ENCODE peak calls at places on chromosomes 12 and 14, in eight cellular contexts. A, T, X, R, V, I, H and N are unnamed samples.
A peak's percentile ranks its signal among the peaks of the same experiment; 100 is the strongest.

GRCh38 chr14:95267306-95267705 is 52.4 kb downstream of the CLMN start:
- DNase-seq in X (no peak), I (no peak), T (no peak), H (no peak), R (no peak), V (no peak), A (no peak), N (no peak)

GRCh38 chr12:123264642-123265041 is 7.0 kb downstream of the CDK2AP1 start:
- DNase-seq in V (no peak), A (no peak), H (no peak), I (no peak), X (peak; percentile 91), R (peak; percentile 22), T (no peak), N (no peak)

GRCh38 chr12:65215449-65215848 is 46.1 kb downstream of the LEMD3 start:
- DNase-seq in R (no peak), X (no peak), V (no peak), H (no peak), T (no peak), I (no peak), A (no peak), N (no peak)

GRCh38 chr12:65556676-65557424 is 267.4 kb upstream of the HMGA2 start:
- DNase-seq in V (peak; percentile 85), T (peak; percentile 93), H (peak; percentile 79), R (peak; percentile 73), X (peak; percentile 98), I (peak; percentile 86), A (peak; percentile 77), N (peak; percentile 68)

GRCh38 chr12:109460538-109460937 is 16.6 kb downstream of the KCTD10 start:
- DNase-seq in A (no peak), H (no peak), T (peak; percentile 74), V (no peak), R (peak; percentile 47), X (peak; percentile 59), I (no peak), N (no peak)

GRCh38 chr12:123762715-123763052 is 583 bp downstream of the DNAH10 start:
- DNase-seq in A (no peak), V (no peak), X (no peak), I (no peak), T (no peak), H (no peak), R (no peak), N (no peak)

GRCh38 chr12:89273525-89273924 is 78.8 kb downstream of the DUSP6 start:
- DNase-seq in A (no peak), T (no peak), I (no peak), R (no peak), V (no peak), H (no peak), X (no peak), N (no peak)

GRCh38 chr12:111359914-111360276 is 9.0 kb downstream of the PHETA1 start:
- DNase-seq in R (no peak), X (no peak), A (no peak), I (no peak), V (no peak), H (no peak), T (no peak), N (no peak)

GRCh38 chr12:4268549-4269181 is 4.9 kb upstream of the CCND2 start:
- DNase-seq in T (no peak), V (no peak), H (no peak), X (no peak), A (no peak), R (no peak), I (no peak), N (no peak)

GRCh38 chr12:53482626-53483165 is 16.6 kb downstream of the MAP3K12 start:
- DNase-seq in I (no peak), X (peak; percentile 71), T (no peak), R (peak; percentile 39), A (no peak), V (no peak), H (no peak), N (no peak)

GRCh38 chr12:64923536-64923935 is 99.1 kb downstream of the TBC1D30 start:
- DNase-seq in T (no peak), I (no peak), R (no peak), X (no peak), A (no peak), H (no peak), V (no peak), N (no peak)

GRCh38 chr14:92973798-92974372 is 50.9 kb downstream of the CHGA start:
- DNase-seq in H (no peak), X (no peak), V (no peak), R (no peak), I (no peak), T (no peak), A (no peak), N (peak; percentile 55)

GRCh38 chr12:48022676-48023385 is 18.6 kb upstream of the COL2A1 start:
- DNase-seq in X (peak; percentile 71), A (no peak), V (no peak), I (no peak), T (no peak), R (no peak), H (no peak), N (no peak)

GRCh38 chr12:48023386-48023785 is 19.1 kb upstream of the COL2A1 start:
- DNase-seq in I (no peak), H (peak; percentile 57), X (peak; percentile 89), A (no peak), T (no peak), V (no peak), R (no peak), N (no peak)

GRCh38 chr12:48022180-48022521 is 17.9 kb upstream of the COL2A1 start:
- DNase-seq in V (no peak), R (no peak), I (no peak), A (no peak), X (no peak), T (no peak), H (no peak), N (no peak)

GRCh38 chr12:48019639-48020265 is 15.5 kb upstream of the COL2A1 start:
- DNase-seq in A (no peak), I (no peak), T (no peak), R (no peak), X (no peak), H (no peak), V (no peak), N (no peak)

GRCh38 chr12:48021485-48022179 is 17.4 kb upstream of the COL2A1 start:
- DNase-seq in X (peak; percentile 97), I (no peak), R (no peak), T (no peak), H (no peak), A (no peak), V (no peak), N (peak; percentile 43)
- H3K27me3 ChIP-seq in X (peaks cover 75% of the 10 kb centered on the region), I (peaks cover 11% of the 10 kb centered on the region), R (no peaks in the 10 kb centered on the region), T (no peaks in the 10 kb centered on the region), H (peaks cover 33% of the 10 kb centered on the region), A (peaks cover 30% of the 10 kb centered on the region), V (peaks cover 70% of the 10 kb centered on the region), N (peaks cover 15% of the 10 kb centered on the region)

GRCh38 chr12:113155641-113156040 is 6.1 kb downstream of the CFAP73 start:
- DNase-seq in H (no peak), V (no peak), R (no peak), X (no peak), I (no peak), T (no peak), A (no peak), N (no peak)

GRCh38 chr12:113159937-113160336 is 10.4 kb downstream of the CFAP73 start:
- DNase-seq in T (no peak), A (no peak), X (no peak), V (no peak), H (no peak), I (no peak), R (no peak), N (no peak)

GRCh38 chr12:113155060-113155459 is 5.5 kb downstream of the CFAP73 start:
- DNase-seq in H (no peak), I (no peak), X (peak; percentile 51), A (no peak), T (no peak), V (no peak), R (no peak), N (no peak)

GRCh38 chr12:113158439-113159203 is 9.1 kb downstream of the CFAP73 start:
- DNase-seq in A (no peak), X (no peak), H (no peak), T (no peak), I (no peak), R (no peak), V (no peak), N (no peak)

DNA sequence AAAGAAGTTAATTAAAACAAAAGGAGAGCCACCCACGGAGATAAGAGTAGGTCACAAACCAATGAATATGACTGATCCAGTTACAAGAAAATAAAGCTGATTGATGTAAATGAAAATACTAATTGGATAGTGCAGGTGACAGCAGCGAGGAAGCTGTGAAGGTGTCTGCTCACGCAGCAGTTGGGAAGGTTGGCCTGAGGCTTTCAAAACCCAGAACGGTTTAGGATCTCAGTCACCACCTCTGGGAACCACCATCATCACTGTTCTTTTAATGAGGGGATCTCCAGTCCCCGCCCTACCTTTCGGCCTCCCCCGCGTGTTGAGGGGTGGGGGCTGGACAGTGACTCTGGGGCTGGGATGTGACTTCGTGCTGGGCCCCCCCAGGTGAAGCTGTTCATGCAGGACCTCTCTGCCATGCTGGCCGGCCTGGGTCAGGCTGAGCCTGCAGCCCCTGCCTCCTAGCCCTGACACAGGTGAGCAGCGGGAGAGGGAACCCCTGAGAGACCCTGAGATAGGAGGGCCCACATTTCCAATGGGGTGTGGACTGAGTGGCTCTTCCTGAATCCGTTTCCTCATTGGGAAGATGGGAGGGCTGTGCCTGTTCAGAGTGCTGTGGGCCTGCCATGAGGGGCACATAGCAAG is 7.8 kb downstream of the CFAP73 start:
- DNase-seq in V (no peak), R (no peak), A (no peak), T (no peak), I (no peak), H (no peak), X (no peak), N (no peak)
- H3K27me3 ChIP-seq in V (peaks cover 26% of the 10 kb centered on the region), R (no peaks in the 10 kb centered on the region), A (peaks cover 26% of the 10 kb centered on the region), T (no peaks in the 10 kb centered on the region), I (peaks cover 14% of the 10 kb centered on the region), H (peaks cover 41% of the 10 kb centered on the region), X (peaks cover 38% of the 10 kb centered on the region), N (peaks cover 17% of the 10 kb centered on the region)

GRCh38 chr14:56799327-56799645 is 11.0 kb downstream of the OTX2 start:
- DNase-seq in T (no peak), I (no peak), V (no peak), R (no peak), H (no peak), A (no peak), X (no peak), N (no peak)
- H3K27me3 ChIP-seq in T (no peaks in the 10 kb centered on the region), I (peaks cover 83% of the 10 kb centered on the region), V (peaks cover 80% of the 10 kb centered on the region), R (no peaks in the 10 kb centered on the region), H (peaks cover 100% of the 10 kb centered on the region), A (peaks cover 95% of the 10 kb centered on the region), X (no peaks in the 10 kb centered on the region), N (no peaks in the 10 kb centered on the region)

GRCh38 chr14:20587489-20588154 is at the start of gene RNASE11:
- DNase-seq in T (no peak), A (no peak), R (no peak), X (no peak), I (no peak), H (no peak), V (no peak), N (no peak)

GRCh38 chr14:20597108-20597507 is 5.9 kb upstream of the RNASE12 start:
- DNase-seq in V (no peak), X (peak; percentile 20), R (no peak), T (no peak), H (no peak), I (no peak), A (no peak), N (no peak)

DNA sequence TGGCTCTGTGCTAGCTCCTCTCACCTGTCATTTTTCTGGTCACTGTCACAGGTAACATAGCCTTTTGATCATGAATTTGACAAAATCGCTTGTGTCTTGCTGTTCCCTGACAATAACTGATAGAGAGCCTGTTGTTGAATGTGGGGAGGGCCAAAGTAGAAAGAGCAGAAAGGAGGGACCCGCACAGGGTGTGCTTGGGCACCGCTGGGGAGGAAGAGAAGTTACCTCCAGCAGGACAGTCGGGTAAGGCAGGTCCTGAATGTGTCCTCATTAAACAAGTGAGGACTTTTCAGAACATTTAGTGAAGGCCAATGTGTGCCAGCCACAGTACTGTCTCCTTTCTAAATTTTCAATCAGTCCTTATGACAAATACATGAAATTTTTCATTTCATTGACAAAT is at the start of gene RNASE12:
- DNase-seq in X (peak; percentile 17), R (no peak), I (no peak), H (no peak), V (no peak), A (no peak), T (no peak), N (no peak)
- H3K27me3 ChIP-seq in X (no peaks in the 10 kb centered on the region), R (no peaks in the 10 kb centered on the region), I (no peaks in the 10 kb centered on the region), H (peaks cover 15% of the 10 kb centered on the region), V (peaks cover 3% of the 10 kb centered on the region), A (peaks cover 16% of the 10 kb centered on the region), T (no peaks in the 10 kb centered on the region), N (no peaks in the 10 kb centered on the region)